ENCODE peak calls at places on chromosomes 16 and 17, in seven cellular contexts. W is anterior cingulate cortex; X is CD8-positive, alpha-beta memory T cell; H is NAMALWA; Z is naive thymus-derived CD4-positive, alpha-beta T cell; R is effector CD4-positive, alpha-beta T cell; D is NCI-H2081 treated with DMSO at 0.1 percent for 48 hours. I is an unnamed sample.

GRCh38 chr17:48026503-48027321 is 10.9 kb downstream of the COPZ2 start:
- DNase-seq in W (peak), H (peak), D (peak), R (peak), X (peak), Z (peak), I (peak)

GRCh38 chr17:39402279-39402889 is 958 bp upstream of the FBXL20 start:
- DNase-seq in X (peak), W (peak), R (peak), H (peak), Z (peak), D (peak), I (peak)

GRCh38 chr17:29073045-29073444 is 30.1 kb downstream of the PIPOX start:
- DNase-seq in H (no peak), X (no peak), W (no peak), Z (no peak), R (no peak), D (no peak), I (no peak)

GRCh38 chr16:28589069-28589468 is 7.8 kb downstream of the SULT1A2 start:
- DNase-seq in W (no peak), H (no peak), R (no peak), X (no peak), Z (no peak), D (no peak), I (no peak)

GRCh38 chr17:73562896-73563295 is 81.3 kb downstream of the SDK2 start:
- DNase-seq in X (no peak), D (no peak), Z (no peak), R (no peak), W (no peak), H (no peak), I (no peak)

GRCh38 chr16:21277045-21277926 is 804 bp downstream of the CRYM start:
- DNase-seq in Z (no peak), H (no peak), D (no peak), R (no peak), X (no peak), W (no peak), I (no peak)

GRCh38 chr16:88519240-88519639 is 51.0 kb upstream of the ZC3H18 start:
- DNase-seq in Z (no peak), H (no peak), D (no peak), X (no peak), W (no peak), R (no peak), I (no peak)

GRCh38 chr16:11835891-11836652 is 15.3 kb downstream of the RSL1D1 start:
- DNase-seq in D (no peak), W (no peak), Z (no peak), X (no peak), H (no peak), R (no peak), I (no peak)

GRCh38 chr16:68668266-68668665 is 23.2 kb downstream of the CDH3 start:
- DNase-seq in R (no peak), H (no peak), Z (no peak), X (no peak), W (no peak), D (no peak), I (no peak)

GRCh38 chr17:39096435-39097158 is 54.8 kb downstream of the PLXDC1 start:
- DNase-seq in Z (peak), X (peak), D (no peak), H (no peak), W (no peak), R (no peak), I (peak)

GRCh38 chr17:39688475-39688835 is 598 bp upstream of the PGAP3 start:
- DNase-seq in R (no peak), D (no peak), W (no peak), Z (no peak), X (no peak), H (no peak), I (no peak)

GRCh38 chr17:4944163-4944553 is 4.1 kb downstream of the RNF167 start:
- DNase-seq in H (peak), D (no peak), X (peak), Z (peak), R (peak), W (no peak), I (no peak)

GRCh38 chr17:61400786-61401279 is 1.2 kb downstream of the TBX2 start:
- DNase-seq in W (no peak), R (no peak), H (no peak), D (no peak), Z (no peak), X (no peak), I (no peak)

GRCh38 chr17:64998436-64999190 is 57.9 kb downstream of the GNA13 start:
- DNase-seq in R (no peak), W (no peak), X (no peak), Z (no peak), H (peak), D (no peak), I (no peak)

GRCh38 chr17:68908045-68908444 is 47.1 kb downstream of the ABCA8 start:
- DNase-seq in W (no peak), R (no peak), D (no peak), H (no peak), Z (no peak), X (no peak), I (peak)

GRCh38 chr17:64685705-64686104 is 23.6 kb upstream of the SMURF2 start:
- DNase-seq in D (no peak), Z (no peak), W (no peak), R (no peak), X (no peak), H (no peak), I (no peak)

GRCh38 chr17:76432712-76433336 is 20.1 kb downstream of the UBE2O start:
- DNase-seq in H (peak), X (no peak), D (no peak), Z (no peak), R (no peak), W (no peak), I (no peak)

GRCh38 chr16:2524339-2524938 is 4.3 kb downstream of the AMDHD2 start:
- DNase-seq in X (no peak), R (no peak), Z (no peak), W (no peak), H (no peak), D (no peak), I (no peak)

GRCh38 chr16:87138316-87138715 is 178.9 kb downstream of the C16orf95 start:
- DNase-seq in H (no peak), D (no peak), R (no peak), Z (no peak), X (no peak), W (no peak), I (no peak)

GRCh38 chr17:30958187-30958586 is 12.7 kb upstream of the RNF135 start:
- DNase-seq in R (no peak), H (peak), D (no peak), W (no peak), X (no peak), Z (no peak), I (no peak)

GRCh38 chr17:44995602-44996001 is 27.5 kb upstream of the C1QL1 start:
- DNase-seq in R (no peak), H (no peak), X (no peak), D (no peak), Z (no peak), W (no peak), I (no peak)